ENCODE peak calls at places on chromosomes 6 and 20, in five cellular contexts. One of them, this sample, is unnamed.

GRCh38 chr6:5205035-5205469 is 55.7 kb downstream of the LYRM4 start:
- DNase-seq in OCI-LY7: no peak
- DNase-seq in fibroblast of mammary gland: no peak
- DNase-seq in SK-N-SH: no peak
- DNase-seq in choroid plexus epithelial cell: no peak
- DNase-seq in this sample: no peak

GRCh38 chr6:127148511-127148910 is 30.0 kb downstream of the RSPO3 start:
- DNase-seq in OCI-LY7: no peak
- DNase-seq in fibroblast of mammary gland: peak
- DNase-seq in SK-N-SH: no peak
- DNase-seq in choroid plexus epithelial cell: peak
- DNase-seq in this sample: no peak

GRCh38 chr6:4768815-4769214 is 7.4 kb upstream of the CDYL start:
- DNase-seq in OCI-LY7: no peak
- DNase-seq in fibroblast of mammary gland: no peak
- DNase-seq in SK-N-SH: no peak
- DNase-seq in choroid plexus epithelial cell: no peak
- DNase-seq in this sample: no peak

GRCh38 chr6:106102034-106102433 is 15.9 kb downstream of the PRDM1 start:
- DNase-seq in OCI-LY7: no peak
- DNase-seq in fibroblast of mammary gland: no peak
- DNase-seq in SK-N-SH: no peak
- DNase-seq in choroid plexus epithelial cell: no peak
- DNase-seq in this sample: no peak

GRCh38 chr20:4406627-4407026 is 315.1 kb upstream of the PRND start:
- DNase-seq in OCI-LY7: no peak
- DNase-seq in fibroblast of mammary gland: peak
- DNase-seq in SK-N-SH: no peak
- DNase-seq in choroid plexus epithelial cell: peak
- DNase-seq in this sample: peak

GRCh38 chr6:3540980-3541379 is 84.1 kb upstream of the SLC22A23 start:
- DNase-seq in OCI-LY7: no peak
- DNase-seq in fibroblast of mammary gland: no peak
- DNase-seq in SK-N-SH: no peak
- DNase-seq in choroid plexus epithelial cell: no peak
- DNase-seq in this sample: no peak

GRCh38 chr6:16080204-16080603 is 48.7 kb upstream of the MYLIP start:
- DNase-seq in OCI-LY7: no peak
- DNase-seq in fibroblast of mammary gland: no peak
- DNase-seq in SK-N-SH: no peak
- DNase-seq in choroid plexus epithelial cell: no peak
- DNase-seq in this sample: no peak

GRCh38 chr6:75315978-75316377 is 31.4 kb upstream of the TMEM30A start:
- DNase-seq in OCI-LY7: no peak
- DNase-seq in fibroblast of mammary gland: no peak
- DNase-seq in SK-N-SH: no peak
- DNase-seq in choroid plexus epithelial cell: no peak
- DNase-seq in this sample: no peak

GRCh38 chr20:53738039-53738944 is 144.7 kb upstream of the ZNF217 start:
- DNase-seq in OCI-LY7: peak
- DNase-seq in fibroblast of mammary gland: peak
- DNase-seq in SK-N-SH: peak
- DNase-seq in choroid plexus epithelial cell: peak
- DNase-seq in this sample: peak

GRCh38 chr6:11006060-11006459 is 38.0 kb downstream of the ELOVL2 start:
- DNase-seq in OCI-LY7: no peak
- DNase-seq in fibroblast of mammary gland: peak
- DNase-seq in SK-N-SH: no peak
- DNase-seq in choroid plexus epithelial cell: peak
- DNase-seq in this sample: no peak

GRCh38 chr6:11328613-11329247 is 96.3 kb upstream of the NEDD9 start:
- DNase-seq in OCI-LY7: no peak
- DNase-seq in fibroblast of mammary gland: peak
- DNase-seq in SK-N-SH: no peak
- DNase-seq in choroid plexus epithelial cell: peak
- DNase-seq in this sample: no peak

GRCh38 chr6:155248021-155249001 is 15.5 kb upstream of the CLDN20 start:
- DNase-seq in OCI-LY7: peak
- DNase-seq in fibroblast of mammary gland: peak
- DNase-seq in SK-N-SH: peak
- DNase-seq in choroid plexus epithelial cell: peak
- DNase-seq in this sample: peak

GRCh38 chr6:169201985-169202384 is 51.7 kb downstream of the THBS2 start:
- DNase-seq in OCI-LY7: no peak
- DNase-seq in fibroblast of mammary gland: no peak
- DNase-seq in SK-N-SH: no peak
- DNase-seq in choroid plexus epithelial cell: no peak
- DNase-seq in this sample: no peak

DNA sequence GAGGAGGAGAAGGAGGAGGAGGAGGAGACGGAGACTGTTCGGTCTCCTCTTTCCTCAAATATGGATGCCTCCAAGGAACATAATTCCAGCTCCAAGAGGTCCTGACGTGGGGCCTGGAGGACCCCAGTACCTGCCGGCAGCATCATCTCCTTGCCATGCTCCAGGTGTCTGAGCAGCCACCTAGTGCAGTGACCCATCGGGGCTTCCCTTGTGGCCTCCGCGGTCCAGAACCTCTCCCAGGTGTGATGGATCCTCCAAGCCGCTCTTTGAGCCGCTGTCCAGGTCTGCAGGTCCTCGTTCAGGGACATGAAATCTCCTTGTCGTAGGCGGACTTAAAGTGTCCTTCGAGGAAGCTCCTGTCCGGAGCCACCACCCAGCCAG is 35.8 kb upstream of the HLA-C start:
- DNase-seq in OCI-LY7: no peak
- DNase-seq in fibroblast of mammary gland: no peak
- DNase-seq in SK-N-SH: no peak
- DNase-seq in choroid plexus epithelial cell: no peak
- DNase-seq in this sample: no peak
- H3K4me3 ChIP-seq in OCI-LY7: no peak
- H3K4me3 ChIP-seq in fibroblast of mammary gland: no peak
- H3K4me3 ChIP-seq in SK-N-SH: no peak
- H3K4me3 ChIP-seq in choroid plexus epithelial cell: no peak
- H3K4me3 ChIP-seq in this sample: no peak

GRCh38 chr20:63858393-63859165 is 2.7 kb upstream of the ABHD16B start:
- DNase-seq in OCI-LY7: peak
- DNase-seq in fibroblast of mammary gland: peak
- DNase-seq in SK-N-SH: peak
- DNase-seq in choroid plexus epithelial cell: peak
- DNase-seq in this sample: no peak
- TF ChIP-seq CTCF in OCI-LY7: no peak
- TF ChIP-seq CTCF in fibroblast of mammary gland: peak
- TF ChIP-seq CTCF in SK-N-SH: no peak
- TF ChIP-seq CTCF in choroid plexus epithelial cell: peak
- TF ChIP-seq CTCF in this sample: peak

GRCh38 chr20:5511082-5511481 is 194.3 kb upstream of the PROKR2 start:
- DNase-seq in OCI-LY7: no peak
- DNase-seq in fibroblast of mammary gland: no peak
- DNase-seq in SK-N-SH: no peak
- DNase-seq in choroid plexus epithelial cell: no peak
- DNase-seq in this sample: no peak

GRCh38 chr20:5511505-5511904 is 194.8 kb upstream of the PROKR2 start:
- DNase-seq in OCI-LY7: no peak
- DNase-seq in fibroblast of mammary gland: no peak
- DNase-seq in SK-N-SH: no peak
- DNase-seq in choroid plexus epithelial cell: no peak
- DNase-seq in this sample: no peak

GRCh38 chr20:5511930-5512329 is 195.2 kb upstream of the PROKR2 start:
- DNase-seq in OCI-LY7: no peak
- DNase-seq in fibroblast of mammary gland: no peak
- DNase-seq in SK-N-SH: no peak
- DNase-seq in choroid plexus epithelial cell: no peak
- DNase-seq in this sample: no peak

GRCh38 chr20:5510446-5510845 is 193.7 kb upstream of the PROKR2 start:
- DNase-seq in OCI-LY7: no peak
- DNase-seq in fibroblast of mammary gland: no peak
- DNase-seq in SK-N-SH: no peak
- DNase-seq in choroid plexus epithelial cell: peak
- DNase-seq in this sample: peak

DNA sequence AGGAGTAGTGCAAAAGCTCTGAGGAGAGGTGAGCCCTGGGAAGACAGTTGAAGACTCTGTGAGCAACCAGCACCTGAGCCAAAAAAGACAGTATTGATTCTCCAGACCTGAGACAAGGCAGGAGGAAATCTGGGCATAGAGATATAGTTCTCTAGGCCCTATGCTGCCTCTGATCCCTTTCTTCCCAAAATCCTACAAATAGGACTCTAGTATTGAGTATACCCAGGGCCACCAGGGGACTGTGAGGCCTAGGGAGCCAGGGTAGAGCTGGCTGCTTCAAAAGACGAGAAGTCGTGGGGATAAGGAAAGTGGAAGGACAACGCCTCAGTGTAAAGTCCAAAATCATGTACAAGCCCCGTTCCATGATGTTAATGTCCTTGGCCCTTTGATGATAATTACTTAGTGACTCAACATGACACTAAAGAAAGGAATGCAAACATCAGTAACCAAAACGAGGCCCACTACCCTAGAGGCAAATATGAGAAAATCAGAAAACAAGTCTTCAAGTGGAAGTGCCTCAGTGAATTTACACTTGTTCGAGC is 197.3 kb upstream of the PROKR2 start:
- DNase-seq in OCI-LY7: no peak
- DNase-seq in fibroblast of mammary gland: peak
- DNase-seq in SK-N-SH: no peak
- DNase-seq in choroid plexus epithelial cell: peak
- DNase-seq in this sample: peak
- H3K4me3 ChIP-seq in OCI-LY7: no peak
- H3K4me3 ChIP-seq in fibroblast of mammary gland: no peak
- H3K4me3 ChIP-seq in SK-N-SH: no peak
- H3K4me3 ChIP-seq in choroid plexus epithelial cell: no peak
- H3K4me3 ChIP-seq in this sample: no peak

DNA sequence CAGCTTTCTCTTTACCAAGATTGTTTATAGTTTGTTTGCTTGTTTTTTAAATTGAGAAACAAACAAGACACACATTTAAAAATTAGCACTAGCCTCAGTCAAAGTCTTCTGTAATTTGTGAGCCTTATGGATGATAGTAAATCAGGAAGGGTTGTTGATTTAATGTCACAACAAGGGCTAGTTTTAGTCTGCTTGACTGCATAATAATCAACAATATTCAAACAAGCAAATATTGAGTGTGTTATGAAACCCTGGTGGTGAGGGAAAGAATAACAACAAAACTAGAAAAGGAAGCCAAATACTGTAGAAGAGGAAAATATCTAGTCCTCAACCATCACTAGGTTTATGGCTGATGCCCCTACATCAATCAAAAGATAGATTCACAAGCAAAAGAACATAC is 228.6 kb downstream of the TBC1D7 start:
- DNase-seq in OCI-LY7: no peak
- DNase-seq in fibroblast of mammary gland: no peak
- DNase-seq in SK-N-SH: no peak
- DNase-seq in choroid plexus epithelial cell: peak
- DNase-seq in this sample: no peak
- TF ChIP-seq CTCF in OCI-LY7: peak
- TF ChIP-seq CTCF in fibroblast of mammary gland: peak
- TF ChIP-seq CTCF in SK-N-SH: peak
- TF ChIP-seq CTCF in choroid plexus epithelial cell: no peak
- TF ChIP-seq CTCF in this sample: peak

DNA sequence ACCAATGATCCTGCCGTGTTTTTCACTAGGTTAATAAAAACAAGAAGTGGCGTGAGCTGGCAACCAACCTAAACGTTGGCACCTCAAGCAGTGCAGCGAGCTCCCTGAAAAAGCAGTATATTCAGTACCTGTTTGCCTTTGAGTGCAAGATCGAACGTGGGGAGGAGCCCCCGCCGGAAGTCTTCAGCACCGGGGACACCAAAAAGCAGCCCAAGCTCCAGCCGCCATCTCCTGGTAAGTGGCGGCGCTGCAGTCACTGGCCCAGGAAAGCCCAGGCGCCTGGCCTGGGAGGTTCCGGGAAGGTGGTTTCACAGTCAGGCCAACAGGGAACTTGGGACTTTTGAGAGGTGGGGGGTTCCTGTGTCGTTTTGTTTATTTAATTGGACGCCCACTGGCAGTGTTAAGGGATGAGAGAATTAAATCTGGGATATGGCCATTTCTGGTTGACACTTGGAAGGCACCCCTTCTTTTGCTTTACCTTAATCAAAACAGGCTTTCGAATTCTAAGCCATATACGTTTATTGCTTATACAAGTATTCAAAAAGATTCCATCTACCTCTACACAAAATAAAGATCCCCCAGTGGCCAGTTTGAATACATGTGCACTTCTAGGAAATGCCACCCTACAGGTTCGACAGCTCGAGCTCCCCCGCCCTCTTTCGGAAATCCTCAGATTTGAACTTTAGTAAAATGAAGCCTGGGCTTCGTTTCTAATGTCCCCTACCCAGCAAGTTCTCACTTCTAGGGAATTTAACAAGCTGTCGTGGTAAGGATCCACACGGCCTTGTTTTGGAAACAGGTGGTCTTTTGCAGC is 138.9 kb downstream of the TMEM242 start:
- DNase-seq in OCI-LY7: peak
- DNase-seq in fibroblast of mammary gland: peak
- DNase-seq in SK-N-SH: peak
- DNase-seq in choroid plexus epithelial cell: peak
- DNase-seq in this sample: peak
- H3K4me3 ChIP-seq in OCI-LY7: no peak
- H3K4me3 ChIP-seq in fibroblast of mammary gland: peak
- H3K4me3 ChIP-seq in SK-N-SH: no peak
- H3K4me3 ChIP-seq in choroid plexus epithelial cell: peak
- H3K4me3 ChIP-seq in this sample: no peak

GRCh38 chr6:110859335-110859792 is 15.2 kb upstream of the AMD1 start:
- DNase-seq in OCI-LY7: no peak
- DNase-seq in fibroblast of mammary gland: no peak
- DNase-seq in SK-N-SH: no peak
- DNase-seq in choroid plexus epithelial cell: no peak
- DNase-seq in this sample: no peak

GRCh38 chr6:110864816-110865215 is 9.8 kb upstream of the AMD1 start:
- DNase-seq in OCI-LY7: no peak
- DNase-seq in fibroblast of mammary gland: no peak
- DNase-seq in SK-N-SH: no peak
- DNase-seq in choroid plexus epithelial cell: no peak
- DNase-seq in this sample: no peak
- TF ChIP-seq CTCF in OCI-LY7: no peak
- TF ChIP-seq CTCF in fibroblast of mammary gland: no peak
- TF ChIP-seq CTCF in SK-N-SH: no peak
- TF ChIP-seq CTCF in choroid plexus epithelial cell: no peak
- TF ChIP-seq CTCF in this sample: no peak

GRCh38 chr20:17964632-17965031 is 4.0 kb downstream of the SNX5 start:
- DNase-seq in OCI-LY7: no peak
- DNase-seq in fibroblast of mammary gland: no peak
- DNase-seq in SK-N-SH: no peak
- DNase-seq in choroid plexus epithelial cell: no peak
- DNase-seq in this sample: no peak

GRCh38 chr20:17968366-17969275 is at the start of the genes MGME1 and SNX5:
- DNase-seq in OCI-LY7: peak
- DNase-seq in fibroblast of mammary gland: peak
- DNase-seq in SK-N-SH: peak
- DNase-seq in choroid plexus epithelial cell: peak
- DNase-seq in this sample: peak

GRCh38 chr20:17967595-17968365 is 814 bp downstream of the SNX5 start:
- DNase-seq in OCI-LY7: peak
- DNase-seq in fibroblast of mammary gland: peak
- DNase-seq in SK-N-SH: no peak
- DNase-seq in choroid plexus epithelial cell: peak
- DNase-seq in this sample: peak

GRCh38 chr20:17965042-17965697 is 3.4 kb downstream of the SNX5 start:
- DNase-seq in OCI-LY7: no peak
- DNase-seq in fibroblast of mammary gland: no peak
- DNase-seq in SK-N-SH: no peak
- DNase-seq in choroid plexus epithelial cell: no peak
- DNase-seq in this sample: no peak

GRCh38 chr20:17966432-17967312 is 1.9 kb downstream of the SNX5 start:
- DNase-seq in OCI-LY7: peak
- DNase-seq in fibroblast of mammary gland: peak
- DNase-seq in SK-N-SH: peak
- DNase-seq in choroid plexus epithelial cell: peak
- DNase-seq in this sample: peak
- H3K4me3 ChIP-seq in OCI-LY7: peak
- H3K4me3 ChIP-seq in fibroblast of mammary gland: peak
- H3K4me3 ChIP-seq in SK-N-SH: peak
- H3K4me3 ChIP-seq in choroid plexus epithelial cell: peak
- H3K4me3 ChIP-seq in this sample: peak

This sample was measured in epithelial cell of esophagus.